ENCODE peak calls at places on chromosomes 2 and 18, in seven cellular contexts. E is ovary; G is Right ventricle myocardium inferior; Q is effector memory CD8-positive, alpha-beta T cell; R is GM12865; H is head of caudate nucleus; J is HS-5. V is an unnamed sample.

GRCh38 chr2:120535081-120535480 is 189.1 kb downstream of the INHBB start:
- DNase-seq in E (no peak), J (no peak), H (no peak), G (no peak), R (no peak), Q (no peak), V (no peak)

GRCh38 chr2:169512525-169512924 is 3.0 kb downstream of the KLHL41 start:
- DNase-seq in G (no peak), R (no peak), Q (no peak), H (no peak), E (no peak), J (no peak), V (no peak)

GRCh38 chr2:204108301-204108700 is 171.7 kb downstream of the ICOS start:
- DNase-seq in R (peak; percentile 43), H (no peak), E (no peak), J (no peak), G (no peak), Q (peak; percentile 40), V (peak; percentile 35)

GRCh38 chr18:24446953-24447537 is 13.4 kb upstream of the HRH4 start:
- DNase-seq in H (no peak), R (no peak), J (no peak), G (no peak), E (no peak), Q (no peak), V (no peak)

GRCh38 chr2:174025271-174026121 is 60.3 kb upstream of the SP3 start:
- DNase-seq in E (peak; percentile 82), R (no peak), Q (no peak), J (no peak), H (no peak), G (peak; percentile 89), V (peak; percentile 93)

GRCh38 chr2:176085120-176085788 is 1.5 kb upstream of the EVX2 start:
- DNase-seq in H (no peak), J (no peak), R (no peak), E (no peak), Q (no peak), G (no peak), V (no peak)

GRCh38 chr2:184654945-184655344 is 56.6 kb downstream of the ZNF804A start:
- DNase-seq in E (no peak), R (no peak), G (no peak), Q (no peak), H (no peak), J (peak; percentile 31), V (no peak)

GRCh38 chr2:98502556-98503335 is 58.1 kb downstream of the INPP4A start:
- DNase-seq in E (no peak), Q (no peak), J (peak; percentile 62), R (peak; percentile 52), G (no peak), H (no peak), V (no peak)

GRCh38 chr2:176652300-176653182 is 383.3 kb downstream of the MTX2 start:
- DNase-seq in J (peak; percentile 49), Q (peak; percentile 6), H (no peak), G (no peak), R (peak; percentile 55), E (no peak), V (no peak)

GRCh38 chr18:35407871-35408481 is 30.8 kb upstream of the ZNF396 start:
- DNase-seq in J (no peak), G (no peak), Q (peak; percentile 54), H (no peak), R (peak; percentile 72), E (no peak), V (no peak)

GRCh38 chr18:59742325-59743111 is 45.3 kb upstream of the CCBE1 start:
- DNase-seq in H (no peak), E (no peak), G (no peak), R (no peak), Q (no peak), J (no peak), V (no peak)

GRCh38 chr2:152504618-152505017 is 169.6 kb downstream of the FMNL2 start:
- DNase-seq in Q (no peak), H (no peak), G (no peak), R (no peak), E (no peak), J (no peak), V (no peak)

GRCh38 chr2:44944102-44944951 is 2.8 kb downstream of the SIX3 start:
- DNase-seq in H (peak; percentile 49), Q (no peak), R (no peak), J (no peak), G (no peak), E (no peak), V (no peak)

GRCh38 chr2:24702800-24703199 is 90.4 kb downstream of the PTRHD1 start:
- DNase-seq in R (peak; percentile 3), Q (no peak), E (no peak), H (no peak), G (no peak), J (peak; percentile 65), V (no peak)

GRCh38 chr2:111030271-111030891 is 90.3 kb upstream of the BCL2L11 start:
- DNase-seq in R (peak; percentile 28), J (no peak), Q (no peak), G (no peak), H (no peak), E (no peak), V (no peak)

GRCh38 chr2:223970343-223971128 is 13.3 kb downstream of the MRPL44 start:
- DNase-seq in R (peak; percentile 67), J (peak; percentile 64), H (no peak), E (peak; percentile 17), Q (peak; percentile 64), G (no peak), V (no peak)

GRCh38 chr2:148338544-148338943 is 306.0 kb upstream of the EPC2 start:
- DNase-seq in J (peak; percentile 59), E (no peak), H (no peak), Q (no peak), R (no peak), G (no peak), V (no peak)

GRCh38 chr2:189609423-189609816 is 28.8 kb upstream of the SLC40A1 start:
- DNase-seq in E (no peak), Q (no peak), H (no peak), J (peak; percentile 36), G (no peak), R (no peak), V (no peak)

GRCh38 chr2:237694423-237695194 is 67.2 kb downstream of the LRRFIP1 start:
- DNase-seq in Q (no peak), J (no peak), H (no peak), E (no peak), R (peak; percentile 54), G (no peak), V (no peak)

GRCh38 chr2:88182721-88183120 is 12.6 kb downstream of the THNSL2 start:
- DNase-seq in G (no peak), H (no peak), Q (no peak), E (no peak), R (no peak), J (no peak), V (no peak)

GRCh38 chr2:237669628-237670351 is 42.4 kb downstream of the LRRFIP1 start:
- DNase-seq in H (no peak), R (peak; percentile 84), E (peak; percentile 75), Q (no peak), G (peak; percentile 74), J (peak; percentile 99), V (peak; percentile 91)

GRCh38 chr2:193502363-193503035 is 1307.8 kb upstream of the TMEFF2 start:
- DNase-seq in Q (no peak), G (no peak), E (no peak), J (no peak), H (no peak), R (no peak), V (no peak)

GRCh38 chr2:148947299-148947698 is 72.3 kb downstream of the KIF5C start:
- DNase-seq in Q (no peak), H (no peak), G (no peak), R (no peak), J (no peak), E (no peak), V (no peak)

GRCh38 chr2:44949329-44950151 is 8.0 kb downstream of the SIX3 start:
- DNase-seq in H (peak; percentile 67), J (no peak), Q (no peak), E (no peak), R (peak; percentile 46), G (no peak), V (no peak)

GRCh38 chr2:21270658-21271057 is 146.9 kb downstream of the TDRD15 start:
- DNase-seq in H (no peak), G (peak; percentile 87), E (peak; percentile 92), J (no peak), Q (no peak), R (no peak), V (peak; percentile 69)

GRCh38 chr2:94956797-94957391 is 68.6 kb upstream of the MAL start:
- DNase-seq in J (peak; percentile 2), E (no peak), G (no peak), H (peak; percentile 37), R (peak; percentile 26), Q (no peak), V (no peak)

GRCh38 chr2:24238158-24238557 is 63.3 kb downstream of the FAM228A start:
- DNase-seq in R (no peak), H (no peak), Q (no peak), E (no peak), J (no peak), G (no peak), V (no peak)

GRCh38 chr2:216545359-216545758 is 46.7 kb downstream of the RPL37A start:
- DNase-seq in R (no peak), Q (no peak), J (no peak), E (no peak), H (no peak), G (no peak), V (no peak)

GRCh38 chr2:239814917-239815637 is 210.1 kb downstream of the NDUFA10 start:
- DNase-seq in H (no peak), R (no peak), E (no peak), Q (no peak), J (no peak), G (peak; percentile 72), V (peak; percentile 69)

GRCh38 chr18:61992285-61992684 is 99.5 kb upstream of the RNF152 start:
- DNase-seq in R (no peak), Q (no peak), H (no peak), G (no peak), E (no peak), J (peak; percentile 74), V (no peak)

GRCh38 chr2:201854221-201854801 is 48.0 kb downstream of the CDK15 start:
- DNase-seq in Q (no peak), J (peak; percentile 97), R (no peak), H (no peak), G (no peak), E (no peak), V (no peak)

GRCh38 chr2:23445450-23445868 is 60.5 kb downstream of the KLHL29 start:
- DNase-seq in J (peak; percentile 71), R (peak; percentile 71), E (no peak), G (no peak), H (no peak), Q (no peak), V (no peak)

GRCh38 chr2:99974275-99974674 is 168.1 kb downstream of the AFF3 start:
- DNase-seq in E (no peak), R (peak; percentile 12), Q (no peak), J (no peak), G (no peak), H (no peak), V (no peak)

V was measured in uterus.